ENCODE peak calls at places on chromosomes 16 and 17, in nine cellular contexts. One of them, this sample, is unnamed.
A peak's percentile ranks its signal among the peaks of the same experiment; 100 is the strongest.

GRCh38 chr17:3553419-3554401 is 3.9 kb downstream of the TRPV3 start:
- DNase-seq in tibial nerve: no peak
- DNase-seq in left ventricle myocardium inferior: no peak
- DNase-seq in thoracic aorta: no peak
- DNase-seq in PC-9: no peak
- DNase-seq in DND-41: no peak
- DNase-seq in tibial artery: no peak
- DNase-seq in AG04450: no peak
- DNase-seq in cardiac muscle cell: no peak
- DNase-seq in this sample: no peak

GRCh38 chr17:81043725-81044427 is 8.9 kb downstream of the BAIAP2 start:
- DNase-seq in left ventricle myocardium inferior: no peak
- DNase-seq in thoracic aorta: no peak
- DNase-seq in tibial artery: no peak
- DNase-seq in AG04450: no peak
- DNase-seq in cardiac muscle cell: no peak
- DNase-seq in tibial nerve: no peak
- DNase-seq in DND-41: no peak
- DNase-seq in PC-9: peak; percentile 90
- DNase-seq in this sample: peak; percentile 33

GRCh38 chr16:68463904-68464303 is 15.6 kb upstream of the SMPD3 start:
- DNase-seq in AG04450: no peak
- DNase-seq in tibial artery: no peak
- DNase-seq in cardiac muscle cell: no peak
- DNase-seq in left ventricle myocardium inferior: no peak
- DNase-seq in tibial nerve: no peak
- DNase-seq in PC-9: no peak
- DNase-seq in thoracic aorta: no peak
- DNase-seq in DND-41: no peak
- DNase-seq in this sample: no peak

GRCh38 chr17:65557349-65558310 is 3.8 kb downstream of the AXIN2 start:
- DNase-seq in PC-9: no peak
- DNase-seq in tibial nerve: no peak
- DNase-seq in DND-41: peak; percentile 64
- DNase-seq in AG04450: no peak
- DNase-seq in tibial artery: no peak
- DNase-seq in thoracic aorta: no peak
- DNase-seq in left ventricle myocardium inferior: no peak
- DNase-seq in cardiac muscle cell: peak; percentile 73
- DNase-seq in this sample: no peak

GRCh38 chr16:14320406-14320805 is 249.3 kb downstream of the MRTFB start:
- DNase-seq in tibial nerve: no peak
- DNase-seq in cardiac muscle cell: no peak
- DNase-seq in left ventricle myocardium inferior: no peak
- DNase-seq in tibial artery: no peak
- DNase-seq in thoracic aorta: no peak
- DNase-seq in AG04450: no peak
- DNase-seq in DND-41: no peak
- DNase-seq in PC-9: peak; percentile 6
- DNase-seq in this sample: no peak

GRCh38 chr16:29664133-29664912 is 1.3 kb downstream of the SPN start:
- DNase-seq in left ventricle myocardium inferior: no peak
- DNase-seq in tibial artery: no peak
- DNase-seq in PC-9: no peak
- DNase-seq in DND-41: peak; percentile 64
- DNase-seq in thoracic aorta: no peak
- DNase-seq in AG04450: no peak
- DNase-seq in cardiac muscle cell: no peak
- DNase-seq in tibial nerve: no peak
- DNase-seq in this sample: no peak

GRCh38 chr16:50025544-50025931 is 513 bp downstream of the CNEP1R1 start:
- DNase-seq in AG04450: no peak
- DNase-seq in PC-9: no peak
- DNase-seq in left ventricle myocardium inferior: no peak
- DNase-seq in thoracic aorta: no peak
- DNase-seq in cardiac muscle cell: peak; percentile 22
- DNase-seq in DND-41: peak; percentile 39
- DNase-seq in tibial artery: no peak
- DNase-seq in tibial nerve: no peak
- DNase-seq in this sample: peak; percentile 5

GRCh38 chr17:75501378-75502071 is 13.8 kb downstream of the CASKIN2 start:
- DNase-seq in left ventricle myocardium inferior: no peak
- DNase-seq in DND-41: no peak
- DNase-seq in PC-9: no peak
- DNase-seq in cardiac muscle cell: no peak
- DNase-seq in tibial artery: no peak
- DNase-seq in AG04450: no peak
- DNase-seq in thoracic aorta: no peak
- DNase-seq in tibial nerve: no peak
- DNase-seq in this sample: no peak

GRCh38 chr16:88968589-88969280 is 8.3 kb downstream of the CBFA2T3 start:
- DNase-seq in DND-41: no peak
- DNase-seq in tibial artery: no peak
- DNase-seq in tibial nerve: no peak
- DNase-seq in AG04450: no peak
- DNase-seq in PC-9: no peak
- DNase-seq in left ventricle myocardium inferior: no peak
- DNase-seq in cardiac muscle cell: no peak
- DNase-seq in thoracic aorta: no peak
- DNase-seq in this sample: no peak

GRCh38 chr16:75482434-75483205 is 12.6 kb downstream of the CHST6 start:
- DNase-seq in DND-41: no peak
- DNase-seq in thoracic aorta: no peak
- DNase-seq in tibial artery: no peak
- DNase-seq in AG04450: no peak
- DNase-seq in left ventricle myocardium inferior: no peak
- DNase-seq in cardiac muscle cell: no peak
- DNase-seq in PC-9: no peak
- DNase-seq in tibial nerve: no peak
- DNase-seq in this sample: no peak

GRCh38 chr16:8519179-8519578 is 71.1 kb downstream of the TMEM114 start:
- DNase-seq in DND-41: no peak
- DNase-seq in thoracic aorta: no peak
- DNase-seq in left ventricle myocardium inferior: no peak
- DNase-seq in AG04450: no peak
- DNase-seq in PC-9: no peak
- DNase-seq in cardiac muscle cell: no peak
- DNase-seq in tibial nerve: no peak
- DNase-seq in tibial artery: no peak
- DNase-seq in this sample: peak; percentile 83

GRCh38 chr16:28984619-28985135 is at the start of gene LAT:
- DNase-seq in left ventricle myocardium inferior: no peak
- DNase-seq in PC-9: no peak
- DNase-seq in tibial artery: no peak
- DNase-seq in thoracic aorta: no peak
- DNase-seq in AG04450: no peak
- DNase-seq in DND-41: peak; percentile 92
- DNase-seq in tibial nerve: no peak
- DNase-seq in cardiac muscle cell: no peak
- DNase-seq in this sample: no peak

GRCh38 chr17:50476545-50477315 is 1.9 kb upstream of the RSAD1 start:
- DNase-seq in PC-9: no peak
- DNase-seq in tibial nerve: no peak
- DNase-seq in thoracic aorta: no peak
- DNase-seq in tibial artery: no peak
- DNase-seq in AG04450: no peak
- DNase-seq in cardiac muscle cell: no peak
- DNase-seq in DND-41: no peak
- DNase-seq in left ventricle myocardium inferior: no peak
- DNase-seq in this sample: peak; percentile 75
- H3K27ac ChIP-seq in PC-9: no peak overlapping the region
- H3K27ac ChIP-seq in tibial nerve: no peak overlapping the region
- H3K27ac ChIP-seq in thoracic aorta: no peak overlapping the region
- H3K27ac ChIP-seq in tibial artery: no peak overlapping the region
- H3K27ac ChIP-seq in AG04450: no peak overlapping the region
- H3K27ac ChIP-seq in cardiac muscle cell: no peak overlapping the region
- H3K27ac ChIP-seq in DND-41: no peak overlapping the region
- H3K27ac ChIP-seq in left ventricle myocardium inferior: peak overlapping the region; percentile 2
- H3K27ac ChIP-seq in this sample: peak overlapping the region; percentile 89

DNA sequence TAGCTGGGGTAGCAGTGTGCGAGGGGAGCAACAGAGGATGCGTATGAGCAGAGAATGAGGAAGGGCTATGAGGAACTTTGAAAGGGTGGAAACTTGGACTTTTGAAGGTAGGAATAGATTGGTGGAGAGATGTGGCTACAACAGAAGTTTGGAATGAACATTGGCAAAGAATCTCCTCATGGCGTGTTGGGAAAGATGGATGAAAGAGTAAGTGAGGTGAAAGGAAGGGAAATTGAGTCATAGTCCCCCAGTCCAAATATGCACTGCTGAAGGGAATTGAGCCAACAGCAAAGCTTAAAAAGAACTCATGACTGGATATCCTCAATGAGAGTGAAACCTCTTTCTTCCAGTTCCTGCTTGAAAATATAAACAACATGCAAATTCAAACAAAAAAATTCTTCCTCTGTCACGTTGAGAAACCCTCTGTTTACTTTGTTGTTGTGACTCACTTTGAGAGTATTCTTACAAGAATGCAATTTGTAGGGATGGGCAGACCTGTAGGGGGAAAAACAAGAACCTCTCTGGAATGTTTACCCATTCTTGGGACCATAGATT is 313.2 kb upstream of the KCNJ16 start:
- DNase-seq in cardiac muscle cell: peak; percentile 73
- DNase-seq in PC-9: peak; percentile 98
- DNase-seq in thoracic aorta: no peak
- DNase-seq in left ventricle myocardium inferior: no peak
- DNase-seq in AG04450: peak; percentile 93
- DNase-seq in tibial nerve: no peak
- DNase-seq in DND-41: no peak
- DNase-seq in tibial artery: no peak
- DNase-seq in this sample: no peak
- H3K27ac ChIP-seq in cardiac muscle cell: no peak overlapping the region
- H3K27ac ChIP-seq in PC-9: peak overlapping the region; percentile 98
- H3K27ac ChIP-seq in thoracic aorta: peak overlapping the region; percentile 22
- H3K27ac ChIP-seq in left ventricle myocardium inferior: no peak overlapping the region
- H3K27ac ChIP-seq in AG04450: peak overlapping the region; percentile 90
- H3K27ac ChIP-seq in tibial nerve: no peak overlapping the region
- H3K27ac ChIP-seq in DND-41: no peak overlapping the region
- H3K27ac ChIP-seq in tibial artery: no peak overlapping the region
- H3K27ac ChIP-seq in this sample: no peak overlapping the region

DNA sequence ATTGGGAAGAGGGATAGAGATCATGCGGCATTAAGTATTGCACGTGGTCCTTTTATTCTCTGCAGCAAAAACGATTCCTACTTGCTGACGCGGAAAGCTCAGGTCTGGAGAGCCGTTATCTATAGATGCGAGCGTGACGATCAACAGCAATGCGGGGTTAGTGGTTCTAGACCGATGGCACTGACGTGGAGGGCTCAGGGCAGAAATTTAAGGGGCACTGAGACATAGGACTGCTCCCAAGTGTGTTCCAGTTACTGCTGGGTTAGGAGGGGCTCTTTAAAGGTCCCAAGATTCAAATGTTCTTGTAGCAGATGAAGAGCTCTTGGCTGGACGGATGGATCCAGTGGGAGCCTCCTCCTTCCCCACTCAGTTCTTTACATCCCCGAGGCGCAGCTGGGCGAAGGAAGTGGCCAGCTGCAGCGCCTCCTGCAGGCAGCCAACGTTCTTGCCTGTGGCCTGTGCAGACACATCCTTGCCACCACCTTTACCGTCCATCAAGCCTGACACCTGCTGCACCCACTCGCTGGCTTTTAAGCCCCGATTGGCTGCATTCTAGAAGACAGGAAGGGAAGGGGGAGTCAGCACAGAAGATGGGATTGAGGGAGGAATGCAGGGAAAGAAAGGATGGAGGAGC is 732 bp upstream of the EXOSC6 start:
- DNase-seq in AG04450: no peak
- DNase-seq in thoracic aorta: no peak
- DNase-seq in cardiac muscle cell: peak; percentile 15
- DNase-seq in PC-9: no peak
- DNase-seq in left ventricle myocardium inferior: no peak
- DNase-seq in tibial nerve: no peak
- DNase-seq in tibial artery: no peak
- DNase-seq in DND-41: no peak
- DNase-seq in this sample: no peak
- H3K27ac ChIP-seq in AG04450: no peak overlapping the region
- H3K27ac ChIP-seq in thoracic aorta: no peak overlapping the region
- H3K27ac ChIP-seq in cardiac muscle cell: no peak overlapping the region
- H3K27ac ChIP-seq in PC-9: no peak overlapping the region
- H3K27ac ChIP-seq in left ventricle myocardium inferior: peak overlapping the region; percentile 92
- H3K27ac ChIP-seq in tibial nerve: no peak overlapping the region
- H3K27ac ChIP-seq in tibial artery: no peak overlapping the region
- H3K27ac ChIP-seq in DND-41: peak overlapping the region; percentile 30
- H3K27ac ChIP-seq in this sample: no peak overlapping the region

GRCh38 chr17:31309525-31309924 is 4.3 kb downstream of the EVI2B start:
- DNase-seq in tibial nerve: no peak
- DNase-seq in cardiac muscle cell: no peak
- DNase-seq in tibial artery: no peak
- DNase-seq in PC-9: no peak
- DNase-seq in left ventricle myocardium inferior: no peak
- DNase-seq in DND-41: no peak
- DNase-seq in thoracic aorta: no peak
- DNase-seq in AG04450: no peak
- DNase-seq in this sample: no peak

GRCh38 chr17:31308935-31309334 is 4.9 kb downstream of the EVI2B start:
- DNase-seq in tibial nerve: no peak
- DNase-seq in cardiac muscle cell: no peak
- DNase-seq in AG04450: no peak
- DNase-seq in thoracic aorta: no peak
- DNase-seq in PC-9: no peak
- DNase-seq in left ventricle myocardium inferior: no peak
- DNase-seq in DND-41: no peak
- DNase-seq in tibial artery: no peak
- DNase-seq in this sample: no peak

GRCh38 chr17:31310260-31310659 is 3.6 kb downstream of the EVI2B start:
- DNase-seq in left ventricle myocardium inferior: no peak
- DNase-seq in thoracic aorta: no peak
- DNase-seq in tibial nerve: no peak
- DNase-seq in DND-41: peak; percentile 86
- DNase-seq in PC-9: no peak
- DNase-seq in tibial artery: no peak
- DNase-seq in AG04450: no peak
- DNase-seq in cardiac muscle cell: no peak
- DNase-seq in this sample: no peak

GRCh38 chr17:31307640-31308039 is 6.2 kb downstream of the EVI2B start:
- DNase-seq in tibial artery: no peak
- DNase-seq in left ventricle myocardium inferior: no peak
- DNase-seq in thoracic aorta: no peak
- DNase-seq in cardiac muscle cell: no peak
- DNase-seq in tibial nerve: no peak
- DNase-seq in AG04450: no peak
- DNase-seq in DND-41: no peak
- DNase-seq in PC-9: no peak
- DNase-seq in this sample: no peak

DNA sequence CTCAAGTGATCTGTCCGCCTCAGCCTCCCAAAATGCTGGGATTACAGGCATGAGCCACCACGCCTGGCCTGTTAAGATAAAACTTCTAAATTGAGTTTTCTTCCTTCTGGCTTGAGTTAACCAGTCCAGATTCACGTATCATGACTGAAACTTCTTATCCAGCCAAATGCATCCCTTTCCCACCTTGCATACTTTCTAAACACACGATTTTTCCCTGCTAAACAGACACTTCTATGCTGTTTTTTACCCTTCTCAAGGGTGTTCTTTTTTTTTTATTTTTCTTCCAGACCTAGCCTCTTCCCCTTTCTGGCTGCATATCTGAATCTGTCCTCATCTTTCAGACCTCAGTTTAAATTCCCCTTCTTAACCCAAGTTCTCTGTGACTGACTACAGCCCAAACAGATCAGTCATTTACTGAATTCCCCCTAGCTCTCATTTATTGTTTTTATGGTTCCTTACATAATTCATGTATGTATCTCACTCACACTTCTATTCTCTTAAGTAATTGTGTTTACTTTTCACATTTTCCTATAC is 5.4 kb downstream of the EVI2B start:
- DNase-seq in cardiac muscle cell: no peak
- DNase-seq in left ventricle myocardium inferior: no peak
- DNase-seq in tibial artery: no peak
- DNase-seq in DND-41: no peak
- DNase-seq in PC-9: no peak
- DNase-seq in tibial nerve: no peak
- DNase-seq in thoracic aorta: no peak
- DNase-seq in AG04450: no peak
- DNase-seq in this sample: no peak
- H3K27ac ChIP-seq in cardiac muscle cell: no peak overlapping the region
- H3K27ac ChIP-seq in left ventricle myocardium inferior: no peak overlapping the region
- H3K27ac ChIP-seq in tibial artery: no peak overlapping the region
- H3K27ac ChIP-seq in DND-41: peak overlapping the region; percentile 94
- H3K27ac ChIP-seq in PC-9: peak overlapping the region; percentile 4
- H3K27ac ChIP-seq in tibial nerve: peak overlapping the region; percentile 43
- H3K27ac ChIP-seq in thoracic aorta: no peak overlapping the region
- H3K27ac ChIP-seq in AG04450: no peak overlapping the region
- H3K27ac ChIP-seq in this sample: no peak overlapping the region

This sample was measured in body of pancreas.